ENCODE peak calls at places on chromosomes 11 and 22, in ten cellular contexts. U is HFF-Myc, M is brain microvascular endothelial cell, C is B cell, B is fibroblast of pulmonary artery, Y is thoracic aorta, S is AG10803, N is fibroblast of mammary gland, Q is lower lobe of right lung, R is HFFc6. V is an unnamed sample.

GRCh38 chr22:46737976-46738641 is at the start of gene CERK:
- DNase-seq in B (peak; percentile 71), R (peak; percentile 52), U (no peak), S (peak; percentile 70), N (peak; percentile 33), C (peak; percentile 84), Q (peak; percentile 75), M (no peak), Y (no peak), V (peak; percentile 81)

GRCh38 chr11:69155302-69156198 is at the start of gene SMIM38:
- DNase-seq in M (no peak), Y (no peak), C (no peak), N (no peak), R (no peak), U (no peak), Q (no peak), B (no peak), S (no peak), V (no peak)

GRCh38 chr22:28594784-28595324 is 84.8 kb downstream of the TTC28 start:
- DNase-seq in N (peak; percentile 81), S (peak; percentile 81), M (peak; percentile 9), B (peak; percentile 82), U (peak; percentile 61), Y (no peak), C (peak; percentile 10), Q (no peak), R (peak; percentile 73), V (peak; percentile 82)

GRCh38 chr11:7115775-7116174 is 27.0 kb downstream of the RBMXL2 start:
- DNase-seq in C (no peak), Y (no peak), U (no peak), S (no peak), Q (no peak), M (no peak), B (peak; percentile 33), N (peak; percentile 38), R (no peak), V (no peak)

GRCh38 chr11:92828576-92828975 is 140.9 kb upstream of the MTNR1B start:
- DNase-seq in S (no peak), M (no peak), Y (no peak), N (no peak), B (no peak), R (no peak), Q (no peak), U (no peak), C (no peak), V (no peak)

GRCh38 chr11:121426476-121427454 is 25.3 kb upstream of the SORL1 start:
- DNase-seq in S (no peak), C (peak; percentile 78), B (no peak), M (no peak), Q (peak; percentile 68), Y (no peak), R (no peak), U (no peak), N (no peak), V (no peak)

GRCh38 chr11:76606102-76606793 is 64.3 kb downstream of the LRRC32 start:
- DNase-seq in U (no peak), N (peak; percentile 81), Y (no peak), S (peak; percentile 64), M (no peak), R (no peak), Q (no peak), B (peak; percentile 63), C (no peak), V (peak; percentile 93)

GRCh38 chr11:21636561-21636960 is 556.3 kb upstream of the ANO5 start:
- DNase-seq in S (no peak), U (no peak), R (no peak), Q (no peak), Y (no peak), M (no peak), B (no peak), N (no peak), C (no peak), V (no peak)

GRCh38 chr11:118536726-118537125 is 5.7 kb downstream of the TMEM25 start:
- DNase-seq in Q (no peak), Y (no peak), S (no peak), N (peak; percentile 35), R (no peak), B (peak; percentile 9), M (peak; percentile 13), C (no peak), U (no peak), V (no peak)

GRCh38 chr22:31350410-31350863 is 4.3 kb upstream of the PATZ1 start:
- DNase-seq in B (peak; percentile 31), U (no peak), C (no peak), R (peak; percentile 21), Q (no peak), S (no peak), M (no peak), N (peak; percentile 21), Y (no peak), V (peak; percentile 22)

GRCh38 chr11:19628018-19628417 is 84.6 kb upstream of the NAV2 start:
- DNase-seq in R (peak; percentile 93), U (no peak), S (peak; percentile 81), B (peak; percentile 96), Q (no peak), M (peak; percentile 22), N (peak; percentile 96), Y (peak; percentile 70), C (no peak), V (peak; percentile 95)

GRCh38 chr22:28857288-28857687 is 26.1 kb upstream of the ZNRF3 start:
- DNase-seq in U (no peak), N (no peak), Q (no peak), Y (no peak), C (no peak), R (no peak), S (no peak), B (no peak), M (no peak), V (no peak)

GRCh38 chr11:65432686-65433582 is 10.3 kb downstream of the NEAT1 start:
- DNase-seq in Y (no peak), C (no peak), M (no peak), S (peak; percentile 66), U (no peak), N (peak; percentile 63), R (no peak), Q (no peak), B (peak; percentile 72), V (peak; percentile 71)
- TF ChIP-seq CTCF in Y (peak; percentile 13), C (peak; percentile 62), M (no peak), S (peak; percentile 33), U (no peak), N (no peak), R (no peak), Q (peak; percentile 31), B (peak; percentile 8), V (no peak)

GRCh38 chr22:24859587-24859986 is 53.6 kb downstream of the SGSM1 start:
- DNase-seq in C (no peak), Q (no peak), Y (no peak), S (no peak), N (no peak), U (no peak), M (no peak), B (no peak), R (no peak), V (no peak)

GRCh38 chr22:24855794-24856193 is 49.8 kb downstream of the SGSM1 start:
- DNase-seq in C (no peak), Q (no peak), R (no peak), Y (no peak), S (no peak), U (no peak), N (no peak), M (no peak), B (no peak), V (no peak)

DNA sequence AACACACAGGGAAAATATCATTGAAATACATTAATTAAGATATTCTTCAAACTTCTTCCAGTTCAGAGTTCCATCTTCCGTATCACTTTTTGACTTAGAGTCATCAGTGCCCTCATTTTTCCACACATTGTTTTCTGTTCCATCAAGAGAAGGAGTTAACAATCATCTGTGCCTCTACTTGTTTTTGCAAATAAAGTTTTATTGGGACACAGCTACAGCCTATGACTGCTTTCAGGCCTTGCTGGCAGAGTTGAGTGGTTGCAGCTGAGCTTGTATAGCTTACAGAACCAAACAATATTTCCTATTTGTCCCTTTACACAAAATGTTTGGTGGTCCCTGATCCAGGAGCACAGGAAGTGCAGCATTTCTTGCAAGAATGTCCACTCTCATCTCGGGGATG is 51.6 kb downstream of the SGSM1 start:
- DNase-seq in N (no peak), Q (no peak), B (no peak), Y (no peak), U (no peak), R (no peak), M (no peak), S (no peak), C (no peak), V (no peak)
- TF ChIP-seq CTCF in N (no peak), Q (no peak), B (no peak), Y (no peak), U (no peak), R (no peak), M (no peak), S (no peak), C (no peak), V (no peak)

DNA sequence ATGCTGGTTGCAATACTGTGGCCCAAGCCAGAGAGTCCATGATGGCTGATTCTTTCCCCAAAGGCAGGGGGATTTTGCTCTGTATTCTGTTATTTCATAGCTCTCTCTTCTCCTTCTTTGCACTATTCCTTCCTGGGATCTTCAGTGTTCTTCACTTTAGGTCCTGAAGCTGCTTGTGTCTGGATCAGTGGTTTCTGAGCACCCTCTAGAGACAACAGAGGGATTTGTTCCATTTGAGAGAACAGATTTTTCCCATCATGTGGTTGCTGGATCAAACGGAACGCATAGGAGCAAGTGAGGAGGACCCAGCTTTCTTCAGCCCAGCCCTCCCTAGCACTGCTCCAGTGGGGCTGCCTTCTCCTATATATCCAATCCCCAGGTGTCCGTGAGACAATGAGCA is 68.7 kb upstream of the SYN3 start:
- DNase-seq in B (peak; percentile 15), Q (no peak), Y (no peak), M (no peak), U (no peak), C (no peak), N (peak; percentile 18), R (no peak), S (peak; percentile 8), V (no peak)
- TF ChIP-seq CTCF in B (no peak), Q (no peak), Y (no peak), M (no peak), U (no peak), C (no peak), N (no peak), R (no peak), S (peak; percentile 25), V (no peak)

GRCh38 chr11:67504950-67505561 is at the start of gene PITPNM1:
- DNase-seq in Q (peak; percentile 83), N (no peak), R (no peak), B (peak; percentile 58), C (peak; percentile 95), U (no peak), S (peak; percentile 29), Y (no peak), M (no peak), V (peak; percentile 39)
- TF ChIP-seq CTCF in Q (no peak), N (no peak), R (no peak), B (no peak), C (no peak), U (no peak), S (no peak), Y (no peak), M (no peak), V (no peak)

GRCh38 chr22:36104435-36104834 is 56.1 kb downstream of the APOL3 start:
- DNase-seq in S (no peak), B (no peak), M (no peak), N (no peak), Y (no peak), U (no peak), Q (peak; percentile 1), R (no peak), C (no peak), V (no peak)
- TF ChIP-seq CTCF in S (no peak), B (no peak), M (peak; percentile 43), N (no peak), Y (no peak), U (no peak), Q (no peak), R (no peak), C (no peak), V (peak; percentile 35)

V was measured in cardiac fibroblast.